ENCODE peak calls at places on chromosomes 11 and 22, in ten cellular contexts. K is activated CD4-positive, alpha-beta T cell treated with anti-CD3 and anti-CD28 coated beads, Interleukin-2, amount 10 ng/mL, durations not matched to agents 7 days and 5 days; M is H7; W is type B pancreatic cell; G is Calu3; H is sciatic nerve; Z is NCI-H774; P is stimulated activated CD4-positive, alpha-beta T cell treated with anti-CD3 and anti-CD28 coated beads, Interleukin-12 subunit alpha, Interleukin-12 subunit beta, amount 100 ng/mL, for 4 hours; T is hypothalamus; L is A549. E is an unnamed sample.

GRCh38 chr22:45240810-45241631 is at the start of gene KIAA0930:
- DNase-seq in W (peak; percentile 84), G (peak; percentile 68), K (peak; percentile 79), P (peak; percentile 78), Z (peak; percentile 32), H (peak; percentile 93), M (peak; percentile 100), T (peak; percentile 62), L (peak; percentile 67), E (peak; percentile 74)

GRCh38 chr11:44611687-44612437 is 46.4 kb downstream of the CD82 start:
- DNase-seq in H (no peak), T (no peak), L (no peak), P (peak; percentile 58), G (no peak), W (no peak), K (peak; percentile 74), M (no peak), Z (no peak), E (peak; percentile 61)

GRCh38 chr11:35334385-35335090 is 84.8 kb downstream of the SLC1A2 start:
- DNase-seq in Z (no peak), K (no peak), M (no peak), L (no peak), G (no peak), H (no peak), P (no peak), W (no peak), T (no peak), E (no peak)

GRCh38 chr11:46541593-46542371 is 52.0 kb downstream of the AMBRA1 start:
- DNase-seq in T (peak; percentile 16), Z (no peak), G (peak; percentile 75), M (no peak), P (no peak), K (no peak), H (no peak), L (no peak), W (no peak), E (no peak)

GRCh38 chr11:68439355-68440065 is 21.0 kb upstream of the PPP6R3 start:
- DNase-seq in T (no peak), L (no peak), M (peak; percentile 97), H (no peak), G (no peak), P (no peak), Z (no peak), K (no peak), W (no peak), E (no peak)

GRCh38 chr22:24055283-24055682 is 44.2 kb downstream of the CABIN1 start:
- DNase-seq in Z (no peak), K (no peak), L (no peak), W (no peak), T (no peak), G (no peak), P (no peak), H (no peak), M (no peak), E (no peak)

GRCh38 chr11:114353448-114353847 is 46.9 kb downstream of the C11orf71 start:
- DNase-seq in K (no peak), H (no peak), P (no peak), G (no peak), Z (no peak), M (no peak), T (no peak), L (no peak), W (no peak), E (no peak)

GRCh38 chr22:42892571-42893316 is 35.7 kb upstream of the ARFGAP3 start:
- DNase-seq in W (no peak), H (no peak), G (no peak), L (no peak), M (no peak), P (no peak), K (no peak), Z (no peak), T (no peak), E (no peak)

GRCh38 chr22:37211853-37212173 is 464 bp downstream of the SSTR3 start:
- DNase-seq in K (no peak), T (no peak), H (peak; percentile 42), M (no peak), W (no peak), G (no peak), L (no peak), Z (no peak), P (no peak), E (no peak)

GRCh38 chr11:1387961-1388762 is 1.6 kb upstream of the BRSK2 start:
- DNase-seq in T (no peak), W (no peak), P (no peak), H (no peak), L (no peak), M (no peak), Z (peak; percentile 53), K (no peak), G (no peak), E (no peak)

GRCh38 chr22:43831561-43832392 is 19.7 kb upstream of the EFCAB6 start:
- DNase-seq in H (no peak), Z (no peak), T (no peak), W (no peak), L (no peak), K (no peak), M (peak; percentile 50), G (no peak), P (no peak), E (no peak)

GRCh38 chr11:19853016-19853415 is 140.4 kb downstream of the NAV2 start:
- DNase-seq in P (no peak), G (no peak), W (no peak), H (no peak), Z (no peak), L (no peak), K (no peak), M (no peak), T (no peak), E (no peak)

GRCh38 chr22:45240137-45240809 is 421 bp downstream of the KIAA0930 start:
- DNase-seq in K (peak; percentile 42), P (peak; percentile 25), T (no peak), Z (no peak), H (no peak), M (peak; percentile 81), L (no peak), W (no peak), G (no peak), E (peak; percentile 55)

GRCh38 chr11:9053631-9054030 is 37.8 kb downstream of the SCUBE2 start:
- DNase-seq in L (no peak), M (no peak), W (no peak), P (no peak), K (no peak), G (no peak), T (no peak), H (no peak), Z (no peak), E (no peak)

GRCh38 chr11:57972013-57972367 is 51.7 kb upstream of the OR9Q1 start:
- DNase-seq in L (no peak), P (no peak), G (peak; percentile 52), M (no peak), K (no peak), W (no peak), H (no peak), T (no peak), Z (no peak), E (no peak)

GRCh38 chr11:106466441-106467190 is 389.2 kb downstream of the AASDHPPT start:
- DNase-seq in H (no peak), T (no peak), K (no peak), M (no peak), W (no peak), Z (peak; percentile 67), G (no peak), P (no peak), L (no peak), E (no peak)

GRCh38 chr11:12170984-12171383 is 60.6 kb downstream of the MICAL2 start:
- DNase-seq in K (no peak), W (no peak), P (no peak), L (no peak), H (peak; percentile 78), Z (no peak), G (no peak), M (no peak), T (no peak), E (no peak)

GRCh38 chr11:125382211-125382807 is 113.8 kb downstream of the FEZ1 start:
- DNase-seq in K (no peak), G (peak; percentile 9), T (no peak), W (no peak), L (no peak), Z (no peak), M (no peak), P (no peak), H (no peak), E (no peak)

GRCh38 chr11:12884751-12885318 is 124.3 kb upstream of the RASSF10 start:
- DNase-seq in W (no peak), H (no peak), K (no peak), G (no peak), T (no peak), M (no peak), Z (no peak), P (no peak), L (no peak), E (no peak)

GRCh38 chr11:91081440-91082088 is 858.7 kb upstream of the CHORDC1 start:
- DNase-seq in P (no peak), L (peak; percentile 3), T (no peak), M (no peak), K (no peak), W (no peak), H (peak; percentile 40), G (no peak), Z (no peak), E (no peak)

GRCh38 chr11:70503201-70503877 is 105.0 kb downstream of the CTTN start:
- DNase-seq in M (no peak), T (no peak), G (no peak), W (no peak), L (no peak), H (no peak), K (no peak), P (no peak), Z (no peak), E (no peak)

GRCh38 chr11:39255648-39256047 is 2203.8 kb downstream of the LRRC4C start:
- DNase-seq in W (no peak), M (no peak), H (no peak), P (no peak), T (no peak), G (no peak), L (no peak), Z (no peak), K (no peak), E (no peak)

GRCh38 chr11:7600205-7600775 is 73.0 kb downstream of the CYB5R2 start:
- DNase-seq in M (no peak), G (peak; percentile 68), W (no peak), T (peak; percentile 25), K (no peak), Z (no peak), P (no peak), H (peak; percentile 65), L (peak; percentile 22), E (no peak)

GRCh38 chr22:47027766-47028165 is 265.3 kb downstream of the TBC1D22A start:
- DNase-seq in T (no peak), K (no peak), H (peak; percentile 41), G (no peak), Z (no peak), L (no peak), M (peak; percentile 80), W (no peak), P (no peak), E (no peak)

GRCh38 chr11:76256448-76256847 is 50.1 kb upstream of the WNT11 start:
- DNase-seq in H (no peak), K (no peak), L (no peak), T (no peak), P (no peak), G (no peak), M (peak; percentile 84), Z (no peak), W (no peak), E (no peak)

GRCh38 chr11:134581966-134582787 is 170.1 kb upstream of the B3GAT1 start:
- DNase-seq in Z (no peak), T (no peak), M (peak; percentile 13), W (no peak), K (peak; percentile 5), H (no peak), L (no peak), P (no peak), G (no peak), E (no peak)

GRCh38 chr22:37664249-37665101 is 6.0 kb downstream of the PDXP start:
- DNase-seq in L (no peak), K (no peak), T (peak; percentile 85), H (no peak), P (no peak), G (no peak), M (no peak), W (no peak), Z (no peak), E (no peak)

GRCh38 chr11:2515401-2516275 is 70.8 kb downstream of the KCNQ1 start:
- DNase-seq in T (no peak), G (no peak), M (peak; percentile 54), L (no peak), H (peak; percentile 36), W (peak; percentile 65), K (no peak), Z (no peak), P (no peak), E (peak; percentile 3)

E was measured in stimulated activated naive CD8-positive, alpha-beta T cell treated with anti-CD3 and anti-CD28 coated beads, Interleukin-15, amount 100 ng/mL, for 72 hours.